ENCODE peak calls at places on chromosomes 3 and 15, in ten cellular contexts. H, R, N, G, Y, F, B, A, I and E are unnamed samples.

GRCh38 chr3:78143000-78143399 is 1103.1 kb downstream of the ROBO2 start:
- DNase-seq in Y (no peak), G (no peak), R (no peak), A (no peak), F (no peak), I (peak), H (no peak), B (no peak), N (no peak), E (no peak)

GRCh38 chr3:103794656-103795055 is 1359.8 kb downstream of the ZPLD1 start:
- DNase-seq in F (no peak), H (peak), N (no peak), A (no peak), I (no peak), Y (no peak), B (no peak), R (no peak), G (no peak), E (peak)

GRCh38 chr3:31166249-31166885 is 271.9 kb upstream of the GADL1 start:
- DNase-seq in H (no peak), N (peak), Y (no peak), G (no peak), A (no peak), R (peak), I (peak), F (no peak), B (no peak), E (peak)

GRCh38 chr3:5001135-5001534 is 21.9 kb downstream of the BHLHE40 start:
- DNase-seq in I (no peak), F (no peak), B (peak), G (no peak), A (no peak), N (no peak), R (no peak), Y (no peak), H (no peak), E (no peak)

GRCh38 chr3:101574388-101575156 is 592 bp downstream of the PCNP start:
- DNase-seq in Y (no peak), F (peak), N (peak), R (no peak), G (peak), A (peak), I (peak), B (peak), H (no peak), E (no peak)

GRCh38 chr3:39000008-39000450 is 51.7 kb downstream of the SCN11A start:
- DNase-seq in I (peak), B (no peak), Y (no peak), G (no peak), H (peak), R (peak), F (no peak), N (peak), A (no peak), E (no peak)

GRCh38 chr3:122295286-122295685 is 29.8 kb upstream of the CSTA start:
- DNase-seq in Y (no peak), F (no peak), R (no peak), A (no peak), G (no peak), B (no peak), I (no peak), N (no peak), H (no peak), E (no peak)

GRCh38 chr15:85024003-85024402 is 42.3 kb downstream of the PDE8A start:
- DNase-seq in B (no peak), Y (no peak), G (no peak), A (no peak), F (no peak), R (no peak), H (no peak), N (no peak), I (no peak), E (no peak)

GRCh38 chr15:78018968-78019644 is 58.4 kb downstream of the TBC1D2B start:
- DNase-seq in R (no peak), Y (no peak), F (no peak), H (no peak), B (no peak), N (no peak), I (no peak), A (no peak), G (no peak), E (no peak)

GRCh38 chr15:99224372-99224771 is 25.0 kb downstream of the TTC23 start:
- DNase-seq in R (no peak), H (no peak), G (no peak), Y (no peak), A (no peak), I (no peak), B (no peak), N (no peak), F (no peak), E (no peak)

GRCh38 chr15:79606831-79607355 is 174.8 kb downstream of the MINAR1 start:
- DNase-seq in F (no peak), R (no peak), Y (no peak), H (no peak), N (no peak), A (no peak), I (no peak), G (no peak), B (no peak), E (no peak)

GRCh38 chr3:195731356-195731960 is 10.7 kb downstream of the MUC20 start:
- DNase-seq in R (no peak), G (no peak), I (no peak), N (no peak), A (no peak), B (peak), F (no peak), H (no peak), Y (no peak), E (no peak)

GRCh38 chr3:53821631-53822068 is 24.6 kb downstream of the CHDH start:
- DNase-seq in Y (peak), G (no peak), R (no peak), H (no peak), A (no peak), N (no peak), F (no peak), B (peak), I (no peak), E (no peak)

GRCh38 chr3:32381922-32382321 is 9.7 kb upstream of the CMTM7 start:
- DNase-seq in I (no peak), H (no peak), A (no peak), R (no peak), Y (no peak), N (no peak), B (no peak), G (no peak), F (no peak), E (no peak)

GRCh38 chr15:29140475-29141172 is 129.0 kb downstream of the NSMCE3 start:
- DNase-seq in G (no peak), A (no peak), H (no peak), Y (no peak), F (no peak), B (no peak), N (no peak), R (no peak), I (no peak), E (no peak)

GRCh38 chr3:183472155-183472554 is 43.7 kb upstream of the MCF2L2 start:
- DNase-seq in Y (no peak), G (no peak), R (no peak), F (no peak), A (no peak), I (no peak), B (no peak), N (no peak), H (no peak), E (no peak)

GRCh38 chr15:49863431-49864205 is 242.8 kb downstream of the DTWD1 start:
- DNase-seq in R (peak), G (no peak), N (no peak), B (no peak), I (peak), H (no peak), Y (no peak), F (no peak), A (no peak), E (no peak)

GRCh38 chr3:196631655-196632032 is 7.8 kb upstream of the NRROS start:
- DNase-seq in H (no peak), B (no peak), I (no peak), F (no peak), G (no peak), R (no peak), Y (no peak), A (no peak), N (no peak), E (no peak)

GRCh38 chr15:83947156-83947555 is 288.4 kb upstream of the GOLGA6L4 start:
- DNase-seq in B (no peak), H (no peak), R (no peak), A (no peak), G (no peak), Y (no peak), N (no peak), I (no peak), F (no peak), E (no peak)

GRCh38 chr3:16369885-16370284 is 104.9 kb downstream of the OXNAD1 start:
- DNase-seq in Y (no peak), R (no peak), B (no peak), H (no peak), A (no peak), N (no peak), F (no peak), I (peak), G (no peak), E (no peak)

GRCh38 chr3:132536442-132537153 is 60.5 kb upstream of the ACKR4 start:
- DNase-seq in H (no peak), A (no peak), G (no peak), N (no peak), B (no peak), I (peak), Y (no peak), F (no peak), R (no peak), E (no peak)

GRCh38 chr3:101995371-101996046 is 146.2 kb downstream of the NFKBIZ start:
- DNase-seq in G (no peak), N (no peak), R (no peak), I (peak), B (no peak), A (no peak), Y (no peak), F (no peak), H (no peak), E (no peak)

GRCh38 chr15:28912422-28912821 is 26.6 kb downstream of the APBA2 start:
- DNase-seq in N (no peak), B (peak), I (peak), R (no peak), G (no peak), H (no peak), A (peak), F (no peak), Y (no peak), E (no peak)

GRCh38 chr15:33200444-33200843 is 5.9 kb upstream of the FMN1 start:
- DNase-seq in H (peak), R (no peak), A (no peak), F (no peak), N (no peak), Y (no peak), G (no peak), I (no peak), B (no peak), E (no peak)

GRCh38 chr3:18423401-18424212 is 1.5 kb downstream of the SATB1 start:
- DNase-seq in B (peak), R (no peak), I (peak), Y (peak), G (peak), N (no peak), F (peak), A (no peak), H (peak), E (peak)

GRCh38 chr15:38991126-38991525 is 426.5 kb upstream of the RASGRP1 start:
- DNase-seq in H (peak), N (peak), F (no peak), Y (no peak), B (no peak), G (no peak), I (peak), R (no peak), A (no peak), E (no peak)

GRCh38 chr3:185188816-185189215 is 36.0 kb upstream of the C3orf70 start:
- DNase-seq in H (no peak), Y (no peak), R (no peak), F (no peak), I (no peak), G (no peak), A (no peak), B (no peak), N (no peak), E (no peak)

GRCh38 chr3:15439476-15439875 is 12.1 kb downstream of the EAF1 start:
- DNase-seq in R (no peak), G (no peak), H (no peak), B (no peak), N (no peak), F (no peak), A (no peak), I (no peak), Y (no peak), E (no peak)

GRCh38 chr3:179898024-179898423 is 138.7 kb downstream of the PEX5L start:
- DNase-seq in A (no peak), F (peak), N (no peak), H (peak), R (peak), G (no peak), I (peak), B (no peak), Y (no peak), E (peak)

GRCh38 chr3:58529516-58530353 is 7.3 kb downstream of the ACOX2 start:
- DNase-seq in H (peak), B (no peak), F (peak), Y (peak), A (no peak), G (no peak), R (no peak), N (no peak), I (peak), E (peak)

GRCh38 chr3:191761906-191762305 is 300.9 kb downstream of the PYDC2 start:
- DNase-seq in G (no peak), F (no peak), N (peak), H (no peak), Y (no peak), B (no peak), R (no peak), I (peak), A (no peak), E (no peak)

GRCh38 chr3:149768704-149769103 is 16.4 kb upstream of the COMMD2 start:
- DNase-seq in A (no peak), G (no peak), N (no peak), F (no peak), B (no peak), H (no peak), Y (no peak), R (no peak), I (no peak), E (no peak)

GRCh38 chr3:149764302-149764701 is 12.0 kb upstream of the COMMD2 start:
- DNase-seq in A (no peak), I (no peak), R (no peak), H (no peak), B (no peak), N (no peak), Y (no peak), F (no peak), G (no peak), E (no peak)

GRCh38 chr3:149767720-149768119 is 15.4 kb upstream of the COMMD2 start:
- DNase-seq in B (no peak), I (no peak), N (no peak), G (no peak), R (no peak), A (no peak), Y (no peak), F (no peak), H (no peak), E (no peak)

GRCh38 chr3:149763565-149763964 is 11.3 kb upstream of the COMMD2 start:
- DNase-seq in N (no peak), F (no peak), I (no peak), H (no peak), A (no peak), Y (no peak), B (no peak), G (no peak), R (no peak), E (no peak)

DNA sequence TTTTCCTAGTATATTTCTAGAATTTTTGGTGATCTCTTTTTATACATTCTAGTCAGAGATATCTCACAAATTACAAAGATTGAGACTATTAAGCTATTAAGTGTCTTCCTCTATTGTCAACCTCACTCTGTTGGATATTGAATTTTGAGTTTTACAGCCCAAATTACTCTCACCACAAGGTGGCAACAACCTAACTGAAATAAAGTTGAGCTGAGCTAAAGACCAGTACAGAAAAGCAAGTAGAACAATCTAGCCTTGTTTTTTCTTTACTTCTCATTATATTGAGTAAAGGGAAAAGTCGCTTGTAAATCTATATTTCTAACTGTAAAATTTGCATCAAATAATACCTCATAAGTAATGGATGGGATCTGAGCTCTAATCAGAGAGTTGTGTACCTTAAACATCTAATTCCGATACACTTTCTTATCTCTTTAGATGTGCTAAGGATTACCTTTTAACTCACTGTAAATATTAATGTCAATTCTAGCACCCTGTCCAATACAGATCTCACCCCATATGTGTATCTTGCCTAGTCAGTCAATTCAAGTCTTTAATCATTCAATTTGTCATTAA is 13.6 kb upstream of the COMMD2 start:
- DNase-seq in Y (no peak), R (no peak), B (no peak), F (no peak), I (peak), G (no peak), A (no peak), N (peak), H (peak), E (peak)
- TF ChIP-seq CTCF in Y (no peak), R (peak), B (no peak), F (peak), I (peak), G (peak), A (no peak), N (peak), H (peak), E (peak)

DNA sequence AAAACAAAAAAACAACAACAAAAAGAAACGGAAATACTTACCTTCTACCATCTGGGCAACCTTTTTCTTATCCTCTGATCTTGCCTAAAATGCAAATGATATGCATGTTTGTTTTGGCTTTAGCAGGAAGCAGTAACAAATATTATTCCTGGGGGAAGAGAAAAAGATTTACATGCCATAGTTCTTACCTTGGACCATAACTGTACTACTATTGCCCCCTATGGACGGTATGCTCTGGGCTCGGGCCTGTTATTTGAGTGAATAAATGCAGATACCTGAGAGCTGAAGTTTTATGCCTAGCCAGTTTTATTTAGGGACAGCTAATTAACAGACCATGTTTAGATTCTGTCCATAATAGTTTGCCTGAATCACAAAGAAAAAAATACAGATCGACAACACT is 12.6 kb upstream of the STARD5 start:
- DNase-seq in B (no peak), I (peak), A (no peak), H (no peak), Y (no peak), G (no peak), F (no peak), N (no peak), R (no peak), E (peak)
- TF ChIP-seq CTCF in B (no peak), I (peak), A (no peak), H (peak), Y (no peak), G (no peak), F (peak), N (peak), R (peak), E (peak)

GRCh38 chr3:906739-907138 is 186.1 kb upstream of the CNTN6 start:
- DNase-seq in I (no peak), B (no peak), A (no peak), G (no peak), N (no peak), Y (no peak), F (no peak), R (no peak), H (no peak), E (no peak)

GRCh38 chr3:905217-905616 is 187.6 kb upstream of the CNTN6 start:
- DNase-seq in Y (no peak), G (no peak), H (no peak), A (no peak), N (no peak), B (no peak), F (no peak), I (no peak), R (no peak), E (no peak)

GRCh38 chr3:901953-902778 is 190.7 kb upstream of the CNTN6 start:
- DNase-seq in G (no peak), R (no peak), B (no peak), Y (no peak), A (no peak), H (peak), F (no peak), N (no peak), I (peak), E (no peak)
- TF ChIP-seq CTCF in G (no peak), R (peak), B (no peak), Y (no peak), A (no peak), H (peak), F (peak), N (peak), I (peak), E (peak)

GRCh38 chr3:50254577-50255250 is 14.2 kb upstream of the SEMA3B start:
- DNase-seq in A (no peak), B (peak), N (no peak), H (no peak), R (no peak), G (no peak), F (no peak), Y (no peak), I (peak), E (no peak)
- TF ChIP-seq CTCF in A (no peak), B (no peak), N (no peak), H (no peak), R (no peak), G (no peak), F (no peak), Y (no peak), I (no peak), E (no peak)

DNA sequence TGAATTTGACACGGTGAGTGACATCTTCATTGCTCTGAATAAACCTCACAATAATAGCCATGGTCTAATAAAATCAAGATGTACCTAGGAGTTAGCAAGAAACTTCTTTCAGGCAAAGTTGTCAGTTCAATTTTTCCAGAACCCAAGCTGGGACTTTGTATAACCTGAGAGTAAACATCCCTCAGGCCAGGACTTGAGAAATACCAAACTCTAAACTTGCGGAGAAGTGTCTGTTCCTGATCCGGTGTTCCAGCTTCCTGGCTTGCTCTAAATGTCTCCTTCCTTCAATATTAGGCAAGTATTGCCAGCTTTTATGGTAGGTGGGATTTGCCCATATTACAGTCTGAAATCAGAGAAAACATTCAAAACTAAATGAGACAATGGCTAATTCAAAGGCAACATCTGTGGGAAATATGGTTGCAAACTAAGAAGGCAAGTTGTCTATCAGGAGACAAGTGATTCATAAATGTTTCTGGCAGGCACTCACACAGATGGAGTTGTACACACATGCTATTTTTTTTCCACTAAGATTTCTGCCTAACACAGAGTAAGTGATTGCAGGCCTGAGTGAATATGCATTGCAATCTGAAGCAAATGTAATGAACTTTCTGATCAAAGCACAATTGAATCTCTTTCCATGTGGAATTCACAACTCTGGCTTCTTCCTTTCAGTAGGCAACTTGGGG is 88.3 kb upstream of the COL8A1 start:
- DNase-seq in H (no peak), A (no peak), Y (no peak), N (no peak), G (no peak), I (peak), R (no peak), B (no peak), F (no peak), E (no peak)
- TF ChIP-seq CTCF in H (no peak), A (no peak), Y (no peak), N (no peak), G (no peak), I (no peak), R (no peak), B (no peak), F (no peak), E (no peak)

GRCh38 chr15:68228143-68228970 is 1.2 kb downstream of the CLN6 start:
- DNase-seq in R (no peak), G (no peak), N (no peak), H (no peak), I (peak), Y (no peak), F (no peak), B (no peak), A (no peak), E (no peak)

GRCh38 chr15:68231102-68231818 is 1.7 kb upstream of the CLN6 start:
- DNase-seq in N (no peak), A (no peak), H (no peak), R (no peak), G (no peak), Y (no peak), I (no peak), F (no peak), B (no peak), E (no peak)

GRCh38 chr15:68228971-68229385 is 550 bp downstream of the CLN6 start:
- DNase-seq in B (no peak), N (no peak), A (no peak), R (no peak), H (peak), G (peak), F (no peak), I (no peak), Y (no peak), E (no peak)

GRCh38 chr15:68229386-68230156 is at the start of gene CLN6:
- DNase-seq in A (peak), F (peak), H (peak), G (peak), R (peak), Y (peak), B (peak), N (peak), I (peak), E (peak)

GRCh38 chr15:68230157-68231100 is 901 bp upstream of the CLN6 start:
- DNase-seq in Y (no peak), H (no peak), A (no peak), F (no peak), G (peak), B (no peak), R (no peak), N (no peak), I (peak), E (no peak)
- TF ChIP-seq CTCF in Y (no peak), H (no peak), A (no peak), F (no peak), G (no peak), B (no peak), R (no peak), N (no peak), I (no peak), E (no peak)

GRCh38 chr15:61119556-61119955 is 109.5 kb downstream of the RORA start:
- DNase-seq in G (no peak), B (no peak), A (no peak), H (no peak), I (no peak), N (no peak), Y (no peak), F (no peak), R (no peak), E (no peak)
- TF ChIP-seq CTCF in G (no peak), B (no peak), A (no peak), H (no peak), I (no peak), N (no peak), Y (no peak), F (no peak), R (no peak), E (no peak)